ENCODE peak calls at places on chromosomes 5 and 9, in six cellular contexts. S is NCI-H460; L is cardiac fibroblast; U is effector memory CD8-positive, alpha-beta T cell; B is type B pancreatic cell; N is activated T-helper 1 cell treated with anti-CD3 and anti-CD28 coated beads, Interleukin-2, amount 50 U/mL, for 16 hours. Y is an unnamed sample.

GRCh38 chr9:137025120-137025966 is 2.7 kb downstream of the ABCA2 start:
- DNase-seq in S (no peak), L (no peak), U (no peak), B (no peak), N (no peak), Y (no peak)

GRCh38 chr5:172941067-172941516 is 18.1 kb upstream of the RPL26L1 start:
- DNase-seq in S (no peak), L (no peak), U (no peak), B (no peak), N (no peak), Y (no peak)

GRCh38 chr9:137982132-137982666 is 104.6 kb downstream of the CACNA1B start:
- DNase-seq in S (peak; percentile 16), L (no peak), U (no peak), B (no peak), N (no peak), Y (no peak)

GRCh38 chr9:115373000-115373709 is 255.2 kb upstream of the TNC start:
- DNase-seq in S (peak; percentile 31), L (peak; percentile 69), U (no peak), B (no peak), N (no peak), Y (peak; percentile 74)

GRCh38 chr5:10454591-10455272 is 13.1 kb downstream of the ROPN1L start:
- DNase-seq in S (no peak), L (peak; percentile 45), U (no peak), B (no peak), N (no peak), Y (no peak)

GRCh38 chr5:164013077-164013670 is 507.8 kb downstream of the MAT2B start:
- DNase-seq in S (peak; percentile 89), L (peak; percentile 88), U (peak; percentile 33), B (no peak), N (no peak), Y (peak; percentile 55)

GRCh38 chr5:112116372-112116771 is 302.7 kb downstream of the EPB41L4A start:
- DNase-seq in S (no peak), L (peak; percentile 12), U (no peak), B (no peak), N (no peak), Y (no peak)

GRCh38 chr9:3173374-3173773 is 329.5 kb upstream of the PUM3 start:
- DNase-seq in S (no peak), L (no peak), U (no peak), B (no peak), N (no peak), Y (no peak)

GRCh38 chr5:119328753-119329602 is 26.8 kb upstream of the TNFAIP8 start:
- DNase-seq in S (peak; percentile 71), L (peak; percentile 45), U (peak; percentile 62), B (no peak), N (no peak), Y (no peak)

GRCh38 chr9:3181049-3181953 is 337.4 kb upstream of the PUM3 start:
- DNase-seq in S (peak; percentile 15), L (no peak), U (no peak), B (peak; percentile 74), N (no peak), Y (no peak)

GRCh38 chr5:101977729-101978345 is 318.2 kb downstream of the SLCO4C1 start:
- DNase-seq in S (peak; percentile 47), L (peak; percentile 61), U (no peak), B (no peak), N (no peak), Y (peak; percentile 24)

GRCh38 chr5:141343242-141343952 is at the start of gene PCDHGA3:
- DNase-seq in S (no peak), L (peak; percentile 59), U (no peak), B (no peak), N (no peak), Y (no peak)

GRCh38 chr5:175822225-175822624 is 49.2 kb upstream of the CPLX2 start:
- DNase-seq in S (no peak), L (no peak), U (no peak), B (no peak), N (no peak), Y (no peak)

GRCh38 chr9:87451149-87451548 is 46.5 kb upstream of the DAPK1 start:
- DNase-seq in S (no peak), L (no peak), U (no peak), B (no peak), N (no peak), Y (no peak)

GRCh38 chr9:86902606-86903460 is 44.5 kb downstream of the GAS1 start:
- DNase-seq in S (no peak), L (no peak), U (no peak), B (no peak), N (no peak), Y (no peak)

GRCh38 chr5:9712506-9713285 is 82.5 kb upstream of the TAS2R1 start:
- DNase-seq in S (no peak), L (no peak), U (no peak), B (no peak), N (no peak), Y (no peak)

Y was measured in Panc1.